ENCODE peak calls at places on chromosomes 7 and 10, in nine cellular contexts. One of them, this sample, is unnamed.

GRCh38 chr10:131824371-131825149 is 76.2 kb upstream of the PPP2R2D start:
- ATAC-seq in CD4-positive, alpha-beta T cell: no peak
- ATAC-seq in naive thymus-derived CD8-positive, alpha-beta T cell: no peak
- ATAC-seq in mucosa of descending colon: no peak
- ATAC-seq in upper lobe of right lung: peak
- ATAC-seq in lung: no peak
- ATAC-seq in RWPE2: no peak
- ATAC-seq in memory B cell: no peak
- ATAC-seq in left lung: no peak
- ATAC-seq in this sample: no peak

GRCh38 chr10:118970770-118971169 is 58.7 kb upstream of the NANOS1 start:
- ATAC-seq in CD4-positive, alpha-beta T cell: no peak
- ATAC-seq in naive thymus-derived CD8-positive, alpha-beta T cell: no peak
- ATAC-seq in mucosa of descending colon: no peak
- ATAC-seq in upper lobe of right lung: no peak
- ATAC-seq in lung: no peak
- ATAC-seq in RWPE2: no peak
- ATAC-seq in memory B cell: no peak
- ATAC-seq in left lung: no peak
- ATAC-seq in this sample: no peak

GRCh38 chr7:5541087-5541992 is 117.7 kb upstream of the TNRC18 start:
- ATAC-seq in CD4-positive, alpha-beta T cell: no peak
- ATAC-seq in naive thymus-derived CD8-positive, alpha-beta T cell: no peak
- ATAC-seq in mucosa of descending colon: peak
- ATAC-seq in upper lobe of right lung: peak
- ATAC-seq in lung: no peak
- ATAC-seq in RWPE2: peak
- ATAC-seq in memory B cell: peak
- ATAC-seq in left lung: peak
- ATAC-seq in this sample: peak

GRCh38 chr7:34570300-34570699 is 87.7 kb upstream of the NPSR1 start:
- ATAC-seq in CD4-positive, alpha-beta T cell: no peak
- ATAC-seq in naive thymus-derived CD8-positive, alpha-beta T cell: no peak
- ATAC-seq in mucosa of descending colon: no peak
- ATAC-seq in upper lobe of right lung: no peak
- ATAC-seq in lung: no peak
- ATAC-seq in RWPE2: no peak
- ATAC-seq in memory B cell: no peak
- ATAC-seq in left lung: no peak
- ATAC-seq in this sample: no peak

GRCh38 chr10:23557777-23558176 is 118.9 kb downstream of the OTUD1 start:
- ATAC-seq in CD4-positive, alpha-beta T cell: no peak
- ATAC-seq in naive thymus-derived CD8-positive, alpha-beta T cell: no peak
- ATAC-seq in mucosa of descending colon: no peak
- ATAC-seq in upper lobe of right lung: no peak
- ATAC-seq in lung: no peak
- ATAC-seq in RWPE2: no peak
- ATAC-seq in memory B cell: no peak
- ATAC-seq in left lung: no peak
- ATAC-seq in this sample: no peak

GRCh38 chr7:125136755-125137547 is 207.3 kb upstream of the POT1 start:
- ATAC-seq in CD4-positive, alpha-beta T cell: no peak
- ATAC-seq in naive thymus-derived CD8-positive, alpha-beta T cell: no peak
- ATAC-seq in mucosa of descending colon: no peak
- ATAC-seq in upper lobe of right lung: peak
- ATAC-seq in lung: peak
- ATAC-seq in RWPE2: peak
- ATAC-seq in memory B cell: no peak
- ATAC-seq in left lung: peak
- ATAC-seq in this sample: no peak

GRCh38 chr7:70634610-70635068 is 497.3 kb upstream of the GALNT17 start:
- ATAC-seq in CD4-positive, alpha-beta T cell: no peak
- ATAC-seq in naive thymus-derived CD8-positive, alpha-beta T cell: no peak
- ATAC-seq in mucosa of descending colon: no peak
- ATAC-seq in upper lobe of right lung: no peak
- ATAC-seq in lung: no peak
- ATAC-seq in RWPE2: no peak
- ATAC-seq in memory B cell: no peak
- ATAC-seq in left lung: no peak
- ATAC-seq in this sample: no peak

GRCh38 chr7:100373261-100373831 is at the start of gene PILRA:
- ATAC-seq in CD4-positive, alpha-beta T cell: no peak
- ATAC-seq in naive thymus-derived CD8-positive, alpha-beta T cell: no peak
- ATAC-seq in mucosa of descending colon: peak
- ATAC-seq in upper lobe of right lung: peak
- ATAC-seq in lung: peak
- ATAC-seq in RWPE2: no peak
- ATAC-seq in memory B cell: no peak
- ATAC-seq in left lung: peak
- ATAC-seq in this sample: no peak

GRCh38 chr7:8214162-8214897 is 47.6 kb downstream of the ICA1 start:
- ATAC-seq in CD4-positive, alpha-beta T cell: no peak
- ATAC-seq in naive thymus-derived CD8-positive, alpha-beta T cell: no peak
- ATAC-seq in mucosa of descending colon: no peak
- ATAC-seq in upper lobe of right lung: no peak
- ATAC-seq in lung: no peak
- ATAC-seq in RWPE2: peak
- ATAC-seq in memory B cell: no peak
- ATAC-seq in left lung: no peak
- ATAC-seq in this sample: no peak

GRCh38 chr10:69655124-69655867 is 25.2 kb downstream of the FAM241B start:
- ATAC-seq in CD4-positive, alpha-beta T cell: no peak
- ATAC-seq in naive thymus-derived CD8-positive, alpha-beta T cell: no peak
- ATAC-seq in mucosa of descending colon: no peak
- ATAC-seq in upper lobe of right lung: no peak
- ATAC-seq in lung: no peak
- ATAC-seq in RWPE2: no peak
- ATAC-seq in memory B cell: no peak
- ATAC-seq in left lung: no peak
- ATAC-seq in this sample: no peak

GRCh38 chr10:74846958-74847357 is 20.6 kb downstream of the KAT6B start:
- ATAC-seq in CD4-positive, alpha-beta T cell: no peak
- ATAC-seq in naive thymus-derived CD8-positive, alpha-beta T cell: no peak
- ATAC-seq in mucosa of descending colon: no peak
- ATAC-seq in upper lobe of right lung: no peak
- ATAC-seq in lung: no peak
- ATAC-seq in RWPE2: no peak
- ATAC-seq in memory B cell: no peak
- ATAC-seq in left lung: no peak
- ATAC-seq in this sample: no peak

GRCh38 chr10:119620241-119620753 is 23.5 kb upstream of the TIAL1 start:
- ATAC-seq in CD4-positive, alpha-beta T cell: no peak
- ATAC-seq in naive thymus-derived CD8-positive, alpha-beta T cell: no peak
- ATAC-seq in mucosa of descending colon: no peak
- ATAC-seq in upper lobe of right lung: no peak
- ATAC-seq in lung: no peak
- ATAC-seq in RWPE2: peak
- ATAC-seq in memory B cell: no peak
- ATAC-seq in left lung: no peak
- ATAC-seq in this sample: no peak

GRCh38 chr10:99548041-99548530 is 15.3 kb downstream of the NKX2-3 start:
- ATAC-seq in CD4-positive, alpha-beta T cell: no peak
- ATAC-seq in naive thymus-derived CD8-positive, alpha-beta T cell: no peak
- ATAC-seq in mucosa of descending colon: peak
- ATAC-seq in upper lobe of right lung: peak
- ATAC-seq in lung: no peak
- ATAC-seq in RWPE2: peak
- ATAC-seq in memory B cell: peak
- ATAC-seq in left lung: no peak
- ATAC-seq in this sample: peak

GRCh38 chr10:3943695-3944257 is 158.8 kb upstream of the KLF6 start:
- ATAC-seq in CD4-positive, alpha-beta T cell: no peak
- ATAC-seq in naive thymus-derived CD8-positive, alpha-beta T cell: no peak
- ATAC-seq in mucosa of descending colon: no peak
- ATAC-seq in upper lobe of right lung: peak
- ATAC-seq in lung: no peak
- ATAC-seq in RWPE2: no peak
- ATAC-seq in memory B cell: no peak
- ATAC-seq in left lung: no peak
- ATAC-seq in this sample: no peak

GRCh38 chr10:128811943-128812342 is 655.1 kb upstream of the MGMT start:
- ATAC-seq in CD4-positive, alpha-beta T cell: no peak
- ATAC-seq in naive thymus-derived CD8-positive, alpha-beta T cell: no peak
- ATAC-seq in mucosa of descending colon: no peak
- ATAC-seq in upper lobe of right lung: no peak
- ATAC-seq in lung: no peak
- ATAC-seq in RWPE2: no peak
- ATAC-seq in memory B cell: no peak
- ATAC-seq in left lung: no peak
- ATAC-seq in this sample: no peak

GRCh38 chr10:26177341-26177740 is 39.2 kb upstream of the GAD2 start:
- ATAC-seq in CD4-positive, alpha-beta T cell: no peak
- ATAC-seq in naive thymus-derived CD8-positive, alpha-beta T cell: no peak
- ATAC-seq in mucosa of descending colon: no peak
- ATAC-seq in upper lobe of right lung: no peak
- ATAC-seq in lung: no peak
- ATAC-seq in RWPE2: no peak
- ATAC-seq in memory B cell: no peak
- ATAC-seq in left lung: no peak
- ATAC-seq in this sample: no peak

GRCh38 chr7:42161723-42162122 is 75.3 kb downstream of the GLI3 start:
- ATAC-seq in CD4-positive, alpha-beta T cell: no peak
- ATAC-seq in naive thymus-derived CD8-positive, alpha-beta T cell: no peak
- ATAC-seq in mucosa of descending colon: no peak
- ATAC-seq in upper lobe of right lung: peak
- ATAC-seq in lung: peak
- ATAC-seq in RWPE2: peak
- ATAC-seq in memory B cell: no peak
- ATAC-seq in left lung: peak
- ATAC-seq in this sample: peak

GRCh38 chr10:34290412-34291082 is 524.5 kb downstream of the PARD3 start:
- ATAC-seq in CD4-positive, alpha-beta T cell: no peak
- ATAC-seq in naive thymus-derived CD8-positive, alpha-beta T cell: no peak
- ATAC-seq in mucosa of descending colon: peak
- ATAC-seq in upper lobe of right lung: peak
- ATAC-seq in lung: peak
- ATAC-seq in RWPE2: peak
- ATAC-seq in memory B cell: no peak
- ATAC-seq in left lung: peak
- ATAC-seq in this sample: peak

This sample was measured in esophagus mucosa.